ENCODE peak calls at places on chromosomes 6 and 20, in five cellular contexts. B, M, P, K and V are unnamed samples.

GRCh38 chr6:3664641-3665041 is 86.9 kb downstream of the PXDC1 start:
- DNase-seq in P (no peak), M (no peak), K (no peak), B (no peak), V (peak; percentile 66)

GRCh38 chr6:167572106-167572505 is 247.2 kb downstream of the TTLL2 start:
- DNase-seq in B (no peak), P (no peak), K (no peak), M (no peak), V (no peak)

GRCh38 chr6:140636698-140637402 is 1262.4 kb upstream of the CITED2 start:
- DNase-seq in B (no peak), M (no peak), K (no peak), P (peak; percentile 21), V (no peak)

GRCh38 chr6:167898673-167899311 is 72.1 kb downstream of the AFDN start:
- DNase-seq in K (no peak), P (no peak), B (no peak), M (no peak), V (no peak)

GRCh38 chr6:70166088-70166958 is 136.6 kb downstream of the COL9A1 start:
- DNase-seq in P (no peak), M (peak; percentile 79), K (peak; percentile 16), B (peak; percentile 59), V (peak; percentile 58)

GRCh38 chr6:43766964-43767461 is 3.0 kb upstream of the VEGFA start:
- DNase-seq in B (no peak), M (no peak), K (no peak), P (no peak), V (no peak)

GRCh38 chr20:57649617-57650015 is 29.4 kb upstream of the ZBP1 start:
- DNase-seq in M (no peak), P (no peak), K (no peak), B (no peak), V (no peak)

GRCh38 chr6:33008944-33009861 is at the start of gene HLA-DOA:
- DNase-seq in K (peak; percentile 28), P (peak; percentile 75), M (peak; percentile 77), B (peak; percentile 31), V (no peak)

GRCh38 chr6:100464910-100465700 is at the start of gene SIM1:
- DNase-seq in K (no peak), B (no peak), M (peak; percentile 92), P (no peak), V (no peak)

GRCh38 chr20:45179166-45179565 is 4.5 kb downstream of the PI3 start:
- DNase-seq in K (no peak), B (no peak), M (no peak), P (no peak), V (no peak)

GRCh38 chr20:13029687-13030510 is 21.1 kb downstream of the SPTLC3 start:
- DNase-seq in M (no peak), K (peak; percentile 12), P (no peak), B (no peak), V (no peak)

GRCh38 chr20:44003609-44004008 is 89.0 kb downstream of the TOX2 start:
- DNase-seq in M (no peak), P (no peak), K (no peak), B (no peak), V (no peak)

GRCh38 chr20:4006640-4007039 is 8.7 kb downstream of the RNF24 start:
- DNase-seq in K (no peak), B (no peak), P (no peak), M (no peak), V (peak; percentile 67)

GRCh38 chr6:150196942-150197745 is 54.3 kb downstream of the PPP1R14C start:
- DNase-seq in K (no peak), B (no peak), M (no peak), P (no peak), V (no peak)

GRCh38 chr6:11607381-11607780 is 69.8 kb downstream of the TMEM170B start:
- DNase-seq in K (no peak), B (no peak), P (no peak), M (no peak), V (no peak)

GRCh38 chr20:63127700-63128364 is 88.1 kb downstream of the YTHDF1 start:
- DNase-seq in P (no peak), M (no peak), B (no peak), K (no peak), V (no peak)

GRCh38 chr20:14337400-14338171 is at the start of gene FLRT3:
- DNase-seq in B (no peak), K (peak; percentile 83), M (peak; percentile 58), P (peak; percentile 70), V (peak; percentile 92)

GRCh38 chr20:1924910-1925861 is 30.0 kb downstream of the SIRPA start:
- DNase-seq in P (no peak), B (no peak), K (no peak), M (no peak), V (no peak)

GRCh38 chr20:5933802-5934436 is 16.4 kb downstream of the TRMT6 start:
- DNase-seq in M (no peak), P (peak; percentile 26), B (no peak), K (no peak), V (peak; percentile 58)

GRCh38 chr20:46814366-46815232 is 80.0 kb upstream of the EYA2 start:
- DNase-seq in B (no peak), P (no peak), K (peak; percentile 62), M (no peak), V (peak; percentile 51)

GRCh38 chr20:26209171-26209941 is 512.7 kb upstream of the ZNF337 start:
- DNase-seq in B (no peak), K (no peak), P (no peak), M (peak; percentile 55), V (peak; percentile 42)

GRCh38 chr6:142819603-142820335 is 125.2 kb downstream of the HIVEP2 start:
- DNase-seq in B (no peak), P (peak; percentile 90), K (no peak), M (no peak), V (no peak)

GRCh38 chr6:133890941-133891813 is 2.3 kb downstream of the TCF21 start:
- DNase-seq in K (no peak), B (no peak), M (peak; percentile 72), P (no peak), V (no peak)

GRCh38 chr6:163826668-163827067 is 412.1 kb downstream of the QKI start:
- DNase-seq in M (no peak), P (no peak), B (no peak), K (no peak), V (no peak)

GRCh38 chr20:48797275-48797825 is 30.4 kb downstream of the PREX1 start:
- DNase-seq in B (no peak), P (no peak), K (no peak), M (peak; percentile 58), V (no peak)

GRCh38 chr6:38262041-38262440 is 377.7 kb downstream of the BTBD9 start:
- DNase-seq in B (no peak), K (no peak), P (no peak), M (no peak), V (peak; percentile 44)

GRCh38 chr6:6721606-6722005 is 133.1 kb downstream of the LY86 start:
- DNase-seq in B (no peak), M (no peak), P (no peak), K (no peak), V (no peak)

GRCh38 chr6:87126501-87126900 is 28.9 kb upstream of the ZNF292 start:
- DNase-seq in M (no peak), P (no peak), B (no peak), K (no peak), V (no peak)

GRCh38 chr20:7734216-7734615 is 206.0 kb downstream of the HAO1 start:
- DNase-seq in M (no peak), K (no peak), B (no peak), P (no peak), V (no peak)

GRCh38 chr20:62876826-62877728 is 15.5 kb upstream of the TCFL5 start:
- DNase-seq in P (no peak), B (no peak), M (no peak), K (no peak), V (no peak)

GRCh38 chr20:58102252-58102651 is 126.2 kb downstream of the ANKRD60 start:
- DNase-seq in M (no peak), B (no peak), P (no peak), K (no peak), V (no peak)

GRCh38 chr6:168249746-168250145 is 69.8 kb downstream of the DACT2 start:
- DNase-seq in K (no peak), B (no peak), M (no peak), P (no peak), V (no peak)

GRCh38 chr6:30981942-30982772 is 1.4 kb upstream of the MUC21 start:
- DNase-seq in M (peak; percentile 68), B (peak; percentile 43), P (no peak), K (no peak), V (peak; percentile 87)

GRCh38 chr6:127267742-127268588 is 1.3 kb downstream of the RNF146 start:
- DNase-seq in K (no peak), M (no peak), P (no peak), B (no peak), V (no peak)

GRCh38 chr6:53264337-53264736 is 84.4 kb downstream of the ELOVL5 start:
- DNase-seq in M (no peak), P (no peak), K (no peak), B (no peak), V (no peak)

GRCh38 chr20:59808729-59809381 is 124.6 kb downstream of the SYCP2 start:
- DNase-seq in M (peak; percentile 33), B (no peak), K (no peak), P (no peak), V (no peak)
- TF ChIP-seq JUND in M (no peak), B (no peak), K (no peak), P (no peak), V (no peak)

GRCh38 chr6:122734529-122735203 is 44.9 kb upstream of the FABP7 start:
- DNase-seq in P (no peak), M (no peak), B (no peak), K (no peak), V (no peak)

GRCh38 chr6:122736606-122737005 is 42.9 kb upstream of the FABP7 start:
- DNase-seq in M (no peak), B (no peak), P (no peak), K (no peak), V (no peak)

GRCh38 chr6:122733259-122733658 is 46.3 kb upstream of the FABP7 start:
- DNase-seq in P (no peak), K (no peak), M (no peak), B (no peak), V (no peak)

GRCh38 chr6:122736166-122736565 is 43.4 kb upstream of the FABP7 start:
- DNase-seq in B (no peak), K (no peak), M (no peak), P (no peak), V (no peak)

GRCh38 chr6:122735618-122736017 is 43.9 kb upstream of the FABP7 start:
- DNase-seq in K (no peak), P (no peak), B (no peak), M (no peak), V (no peak)
- TF ChIP-seq JUND in K (no peak), P (no peak), B (no peak), M (no peak), V (no peak)

GRCh38 chr20:61678437-61678836 is 387.2 kb downstream of the TAF4 start:
- DNase-seq in B (no peak), M (no peak), K (no peak), P (no peak), V (no peak)
- TF ChIP-seq JUND in B (no peak), M (no peak), K (no peak), P (no peak), V (no peak)

DNA sequence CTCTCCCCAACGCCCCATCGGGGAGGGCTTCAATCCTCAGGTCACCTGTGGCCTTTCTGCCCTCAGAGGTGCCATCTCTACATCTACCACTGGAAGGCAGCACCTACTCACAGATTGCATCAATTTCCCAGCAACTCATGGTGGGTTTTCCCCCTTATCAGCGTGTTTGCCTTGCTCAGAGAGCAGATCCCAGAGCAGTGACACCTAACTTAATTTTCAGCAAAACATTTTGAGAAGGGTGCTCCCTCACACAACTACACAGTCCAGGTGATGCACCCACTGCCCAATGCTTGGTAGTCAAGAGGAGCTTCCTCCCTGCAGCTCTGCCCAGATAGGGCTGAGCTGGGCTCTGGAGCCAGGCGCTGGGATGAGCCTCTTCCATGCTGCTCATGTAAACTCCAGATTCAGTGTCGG is 48.2 kb downstream of the PLG start:
- DNase-seq in M (peak; percentile 76), B (peak; percentile 41), P (peak; percentile 39), K (peak; percentile 18), V (peak; percentile 36)
- TF ChIP-seq JUND in M (peak; percentile 19), B (no peak), P (no peak), K (no peak), V (no peak)